ENCODE peak calls at places on chromosome 21, in six cellular contexts. One of them, this sample, is unnamed.

GRCh38 chr21:37367301-37367757 is 756 bp downstream of the DYRK1A start:
- DNase-seq in NAMALWA: no peak
- DNase-seq in stromal cell of bone marrow: no peak
- DNase-seq in activated B cell treated with CpG ODN at 0.5 μM for 24 hours: no peak
- DNase-seq in stimulated activated naive CD8-positive, alpha-beta T cell treated with anti-CD3 and anti-CD28 coated beads, Interleukin-15, Interleukin-2, amounts not matched to agents 100 U/mL and 50 U/mL, for 24 hours: peak
- DNase-seq in HTR-8/SVneo: no peak
- DNase-seq in this sample: no peak

GRCh38 chr21:45558044-45558721 is 15.9 kb upstream of the SLC19A1 start:
- DNase-seq in NAMALWA: no peak
- DNase-seq in activated B cell treated with CpG ODN at 0.5 μM for 24 hours: peak
- DNase-seq in stimulated activated naive CD8-positive, alpha-beta T cell treated with anti-CD3 and anti-CD28 coated beads, Interleukin-15, Interleukin-2, amounts not matched to agents 100 U/mL and 50 U/mL, for 24 hours: no peak
- DNase-seq in stromal cell of bone marrow: no peak
- DNase-seq in HTR-8/SVneo: no peak
- DNase-seq in this sample: no peak

GRCh38 chr21:16522512-16522911 is 792.7 kb downstream of the USP25 start:
- DNase-seq in HTR-8/SVneo: no peak
- DNase-seq in stimulated activated naive CD8-positive, alpha-beta T cell treated with anti-CD3 and anti-CD28 coated beads, Interleukin-15, Interleukin-2, amounts not matched to agents 100 U/mL and 50 U/mL, for 24 hours: no peak
- DNase-seq in activated B cell treated with CpG ODN at 0.5 μM for 24 hours: no peak
- DNase-seq in stromal cell of bone marrow: no peak
- DNase-seq in NAMALWA: no peak
- DNase-seq in this sample: peak

GRCh38 chr21:46065215-46065992 is 32.5 kb upstream of the COL6A2 start:
- DNase-seq in activated B cell treated with CpG ODN at 0.5 μM for 24 hours: no peak
- DNase-seq in NAMALWA: no peak
- DNase-seq in stimulated activated naive CD8-positive, alpha-beta T cell treated with anti-CD3 and anti-CD28 coated beads, Interleukin-15, Interleukin-2, amounts not matched to agents 100 U/mL and 50 U/mL, for 24 hours: peak
- DNase-seq in HTR-8/SVneo: no peak
- DNase-seq in stromal cell of bone marrow: peak
- DNase-seq in this sample: peak

GRCh38 chr21:42331660-42332059 is 16.5 kb upstream of the TFF3 start:
- DNase-seq in HTR-8/SVneo: no peak
- DNase-seq in stimulated activated naive CD8-positive, alpha-beta T cell treated with anti-CD3 and anti-CD28 coated beads, Interleukin-15, Interleukin-2, amounts not matched to agents 100 U/mL and 50 U/mL, for 24 hours: no peak
- DNase-seq in activated B cell treated with CpG ODN at 0.5 μM for 24 hours: no peak
- DNase-seq in stromal cell of bone marrow: no peak
- DNase-seq in NAMALWA: no peak
- DNase-seq in this sample: no peak

GRCh38 chr21:25834376-25834775 is 99.6 kb downstream of the GABPA start:
- DNase-seq in HTR-8/SVneo: no peak
- DNase-seq in stromal cell of bone marrow: no peak
- DNase-seq in NAMALWA: no peak
- DNase-seq in activated B cell treated with CpG ODN at 0.5 μM for 24 hours: no peak
- DNase-seq in stimulated activated naive CD8-positive, alpha-beta T cell treated with anti-CD3 and anti-CD28 coated beads, Interleukin-15, Interleukin-2, amounts not matched to agents 100 U/mL and 50 U/mL, for 24 hours: no peak
- DNase-seq in this sample: peak

GRCh38 chr21:42574234-42575027 is 60.8 kb downstream of the SLC37A1 start:
- DNase-seq in NAMALWA: no peak
- DNase-seq in stimulated activated naive CD8-positive, alpha-beta T cell treated with anti-CD3 and anti-CD28 coated beads, Interleukin-15, Interleukin-2, amounts not matched to agents 100 U/mL and 50 U/mL, for 24 hours: no peak
- DNase-seq in activated B cell treated with CpG ODN at 0.5 μM for 24 hours: no peak
- DNase-seq in stromal cell of bone marrow: no peak
- DNase-seq in HTR-8/SVneo: peak
- DNase-seq in this sample: peak

GRCh38 chr21:46639489-46640386 is 4.3 kb downstream of the PRMT2 start:
- DNase-seq in stromal cell of bone marrow: no peak
- DNase-seq in NAMALWA: no peak
- DNase-seq in activated B cell treated with CpG ODN at 0.5 μM for 24 hours: no peak
- DNase-seq in stimulated activated naive CD8-positive, alpha-beta T cell treated with anti-CD3 and anti-CD28 coated beads, Interleukin-15, Interleukin-2, amounts not matched to agents 100 U/mL and 50 U/mL, for 24 hours: no peak
- DNase-seq in HTR-8/SVneo: peak
- DNase-seq in this sample: peak

GRCh38 chr21:29320021-29320420 is 21.3 kb downstream of the BACH1 start:
- DNase-seq in HTR-8/SVneo: no peak
- DNase-seq in stimulated activated naive CD8-positive, alpha-beta T cell treated with anti-CD3 and anti-CD28 coated beads, Interleukin-15, Interleukin-2, amounts not matched to agents 100 U/mL and 50 U/mL, for 24 hours: no peak
- DNase-seq in stromal cell of bone marrow: no peak
- DNase-seq in NAMALWA: no peak
- DNase-seq in activated B cell treated with CpG ODN at 0.5 μM for 24 hours: no peak
- DNase-seq in this sample: peak

GRCh38 chr21:22965455-22966125 is 1967.4 kb downstream of the NCAM2 start:
- DNase-seq in HTR-8/SVneo: peak
- DNase-seq in NAMALWA: peak
- DNase-seq in activated B cell treated with CpG ODN at 0.5 μM for 24 hours: no peak
- DNase-seq in stromal cell of bone marrow: no peak
- DNase-seq in stimulated activated naive CD8-positive, alpha-beta T cell treated with anti-CD3 and anti-CD28 coated beads, Interleukin-15, Interleukin-2, amounts not matched to agents 100 U/mL and 50 U/mL, for 24 hours: no peak
- DNase-seq in this sample: no peak

GRCh38 chr21:31730687-31731111 is 1.2 kb downstream of the SCAF4 start:
- DNase-seq in stimulated activated naive CD8-positive, alpha-beta T cell treated with anti-CD3 and anti-CD28 coated beads, Interleukin-15, Interleukin-2, amounts not matched to agents 100 U/mL and 50 U/mL, for 24 hours: no peak
- DNase-seq in stromal cell of bone marrow: no peak
- DNase-seq in activated B cell treated with CpG ODN at 0.5 μM for 24 hours: no peak
- DNase-seq in HTR-8/SVneo: no peak
- DNase-seq in NAMALWA: peak
- DNase-seq in this sample: no peak

GRCh38 chr21:32406405-32406804 is 6.1 kb upstream of the EVA1C start:
- DNase-seq in NAMALWA: no peak
- DNase-seq in stromal cell of bone marrow: no peak
- DNase-seq in activated B cell treated with CpG ODN at 0.5 μM for 24 hours: no peak
- DNase-seq in HTR-8/SVneo: no peak
- DNase-seq in stimulated activated naive CD8-positive, alpha-beta T cell treated with anti-CD3 and anti-CD28 coated beads, Interleukin-15, Interleukin-2, amounts not matched to agents 100 U/mL and 50 U/mL, for 24 hours: no peak
- DNase-seq in this sample: no peak

GRCh38 chr21:41927727-41928409 is 25.9 kb downstream of the C2CD2 start:
- DNase-seq in activated B cell treated with CpG ODN at 0.5 μM for 24 hours: no peak
- DNase-seq in NAMALWA: no peak
- DNase-seq in HTR-8/SVneo: no peak
- DNase-seq in stromal cell of bone marrow: no peak
- DNase-seq in stimulated activated naive CD8-positive, alpha-beta T cell treated with anti-CD3 and anti-CD28 coated beads, Interleukin-15, Interleukin-2, amounts not matched to agents 100 U/mL and 50 U/mL, for 24 hours: no peak
- DNase-seq in this sample: no peak

GRCh38 chr21:15850645-15851044 is 120.9 kb downstream of the USP25 start:
- DNase-seq in HTR-8/SVneo: peak
- DNase-seq in stromal cell of bone marrow: peak
- DNase-seq in NAMALWA: no peak
- DNase-seq in activated B cell treated with CpG ODN at 0.5 μM for 24 hours: no peak
- DNase-seq in stimulated activated naive CD8-positive, alpha-beta T cell treated with anti-CD3 and anti-CD28 coated beads, Interleukin-15, Interleukin-2, amounts not matched to agents 100 U/mL and 50 U/mL, for 24 hours: no peak
- DNase-seq in this sample: peak

GRCh38 chr21:14740692-14741091 is 194.6 kb upstream of the SAMSN1 start:
- DNase-seq in stimulated activated naive CD8-positive, alpha-beta T cell treated with anti-CD3 and anti-CD28 coated beads, Interleukin-15, Interleukin-2, amounts not matched to agents 100 U/mL and 50 U/mL, for 24 hours: no peak
- DNase-seq in HTR-8/SVneo: no peak
- DNase-seq in activated B cell treated with CpG ODN at 0.5 μM for 24 hours: no peak
- DNase-seq in NAMALWA: no peak
- DNase-seq in stromal cell of bone marrow: no peak
- DNase-seq in this sample: no peak

GRCh38 chr21:14273736-14274538 is 58.0 kb downstream of the RBM11 start:
- DNase-seq in stromal cell of bone marrow: no peak
- DNase-seq in HTR-8/SVneo: no peak
- DNase-seq in activated B cell treated with CpG ODN at 0.5 μM for 24 hours: no peak
- DNase-seq in NAMALWA: no peak
- DNase-seq in stimulated activated naive CD8-positive, alpha-beta T cell treated with anti-CD3 and anti-CD28 coated beads, Interleukin-15, Interleukin-2, amounts not matched to agents 100 U/mL and 50 U/mL, for 24 hours: no peak
- DNase-seq in this sample: no peak

GRCh38 chr21:41011968-41012367 is 156.0 kb upstream of the BACE2 start:
- DNase-seq in NAMALWA: no peak
- DNase-seq in HTR-8/SVneo: no peak
- DNase-seq in stimulated activated naive CD8-positive, alpha-beta T cell treated with anti-CD3 and anti-CD28 coated beads, Interleukin-15, Interleukin-2, amounts not matched to agents 100 U/mL and 50 U/mL, for 24 hours: no peak
- DNase-seq in activated B cell treated with CpG ODN at 0.5 μM for 24 hours: no peak
- DNase-seq in stromal cell of bone marrow: no peak
- DNase-seq in this sample: no peak

GRCh38 chr21:20998886-20999285 is 677 bp downstream of the NCAM2 start:
- DNase-seq in NAMALWA: no peak
- DNase-seq in activated B cell treated with CpG ODN at 0.5 μM for 24 hours: no peak
- DNase-seq in HTR-8/SVneo: no peak
- DNase-seq in stimulated activated naive CD8-positive, alpha-beta T cell treated with anti-CD3 and anti-CD28 coated beads, Interleukin-15, Interleukin-2, amounts not matched to agents 100 U/mL and 50 U/mL, for 24 hours: no peak
- DNase-seq in stromal cell of bone marrow: no peak
- DNase-seq in this sample: no peak

GRCh38 chr21:33969600-33969999 is 54.0 kb upstream of the ATP5PO start:
- DNase-seq in HTR-8/SVneo: no peak
- DNase-seq in NAMALWA: no peak
- DNase-seq in stimulated activated naive CD8-positive, alpha-beta T cell treated with anti-CD3 and anti-CD28 coated beads, Interleukin-15, Interleukin-2, amounts not matched to agents 100 U/mL and 50 U/mL, for 24 hours: no peak
- DNase-seq in activated B cell treated with CpG ODN at 0.5 μM for 24 hours: no peak
- DNase-seq in stromal cell of bone marrow: no peak
- DNase-seq in this sample: no peak

GRCh38 chr21:46425566-46425965 is 33.1 kb upstream of the DIP2A start:
- DNase-seq in stimulated activated naive CD8-positive, alpha-beta T cell treated with anti-CD3 and anti-CD28 coated beads, Interleukin-15, Interleukin-2, amounts not matched to agents 100 U/mL and 50 U/mL, for 24 hours: peak
- DNase-seq in NAMALWA: no peak
- DNase-seq in HTR-8/SVneo: no peak
- DNase-seq in activated B cell treated with CpG ODN at 0.5 μM for 24 hours: no peak
- DNase-seq in stromal cell of bone marrow: no peak
- DNase-seq in this sample: no peak

GRCh38 chr21:26098758-26099157 is 71.8 kb downstream of the APP start:
- DNase-seq in stromal cell of bone marrow: no peak
- DNase-seq in NAMALWA: no peak
- DNase-seq in stimulated activated naive CD8-positive, alpha-beta T cell treated with anti-CD3 and anti-CD28 coated beads, Interleukin-15, Interleukin-2, amounts not matched to agents 100 U/mL and 50 U/mL, for 24 hours: no peak
- DNase-seq in HTR-8/SVneo: no peak
- DNase-seq in activated B cell treated with CpG ODN at 0.5 μM for 24 hours: no peak
- DNase-seq in this sample: no peak

GRCh38 chr21:36400719-36401118 is 15.5 kb downstream of the CHAF1B start:
- DNase-seq in stimulated activated naive CD8-positive, alpha-beta T cell treated with anti-CD3 and anti-CD28 coated beads, Interleukin-15, Interleukin-2, amounts not matched to agents 100 U/mL and 50 U/mL, for 24 hours: no peak
- DNase-seq in activated B cell treated with CpG ODN at 0.5 μM for 24 hours: no peak
- DNase-seq in stromal cell of bone marrow: no peak
- DNase-seq in HTR-8/SVneo: no peak
- DNase-seq in NAMALWA: no peak
- DNase-seq in this sample: no peak

GRCh38 chr21:34543017-34543416 is 31.0 kb upstream of the KCNE1 start:
- DNase-seq in stromal cell of bone marrow: no peak
- DNase-seq in activated B cell treated with CpG ODN at 0.5 μM for 24 hours: no peak
- DNase-seq in NAMALWA: no peak
- DNase-seq in stimulated activated naive CD8-positive, alpha-beta T cell treated with anti-CD3 and anti-CD28 coated beads, Interleukin-15, Interleukin-2, amounts not matched to agents 100 U/mL and 50 U/mL, for 24 hours: no peak
- DNase-seq in HTR-8/SVneo: no peak
- DNase-seq in this sample: no peak

GRCh38 chr21:29230541-29231275 is 68.0 kb upstream of the BACH1 start:
- DNase-seq in activated B cell treated with CpG ODN at 0.5 μM for 24 hours: no peak
- DNase-seq in stimulated activated naive CD8-positive, alpha-beta T cell treated with anti-CD3 and anti-CD28 coated beads, Interleukin-15, Interleukin-2, amounts not matched to agents 100 U/mL and 50 U/mL, for 24 hours: no peak
- DNase-seq in NAMALWA: no peak
- DNase-seq in HTR-8/SVneo: no peak
- DNase-seq in stromal cell of bone marrow: no peak
- DNase-seq in this sample: peak

GRCh38 chr21:29092102-29092959 is 18.9 kb upstream of the CCT8 start:
- DNase-seq in HTR-8/SVneo: peak
- DNase-seq in stromal cell of bone marrow: no peak
- DNase-seq in NAMALWA: no peak
- DNase-seq in activated B cell treated with CpG ODN at 0.5 μM for 24 hours: no peak
- DNase-seq in stimulated activated naive CD8-positive, alpha-beta T cell treated with anti-CD3 and anti-CD28 coated beads, Interleukin-15, Interleukin-2, amounts not matched to agents 100 U/mL and 50 U/mL, for 24 hours: no peak
- DNase-seq in this sample: peak

GRCh38 chr21:42630626-42631025 is 22.8 kb upstream of the PDE9A start:
- DNase-seq in stimulated activated naive CD8-positive, alpha-beta T cell treated with anti-CD3 and anti-CD28 coated beads, Interleukin-15, Interleukin-2, amounts not matched to agents 100 U/mL and 50 U/mL, for 24 hours: no peak
- DNase-seq in activated B cell treated with CpG ODN at 0.5 μM for 24 hours: no peak
- DNase-seq in HTR-8/SVneo: no peak
- DNase-seq in NAMALWA: no peak
- DNase-seq in stromal cell of bone marrow: no peak
- DNase-seq in this sample: no peak

GRCh38 chr21:15804247-15804985 is 74.6 kb downstream of the USP25 start:
- DNase-seq in NAMALWA: no peak
- DNase-seq in stimulated activated naive CD8-positive, alpha-beta T cell treated with anti-CD3 and anti-CD28 coated beads, Interleukin-15, Interleukin-2, amounts not matched to agents 100 U/mL and 50 U/mL, for 24 hours: no peak
- DNase-seq in activated B cell treated with CpG ODN at 0.5 μM for 24 hours: no peak
- DNase-seq in stromal cell of bone marrow: no peak
- DNase-seq in HTR-8/SVneo: no peak
- DNase-seq in this sample: no peak

GRCh38 chr21:45329261-45330074 is 41.8 kb upstream of the POFUT2 start:
- DNase-seq in NAMALWA: no peak
- DNase-seq in HTR-8/SVneo: peak
- DNase-seq in stromal cell of bone marrow: no peak
- DNase-seq in stimulated activated naive CD8-positive, alpha-beta T cell treated with anti-CD3 and anti-CD28 coated beads, Interleukin-15, Interleukin-2, amounts not matched to agents 100 U/mL and 50 U/mL, for 24 hours: no peak
- DNase-seq in activated B cell treated with CpG ODN at 0.5 μM for 24 hours: no peak
- DNase-seq in this sample: no peak

GRCh38 chr21:44024895-44025353 is 12.8 kb downstream of the TRAPPC10 start:
- DNase-seq in HTR-8/SVneo: no peak
- DNase-seq in stimulated activated naive CD8-positive, alpha-beta T cell treated with anti-CD3 and anti-CD28 coated beads, Interleukin-15, Interleukin-2, amounts not matched to agents 100 U/mL and 50 U/mL, for 24 hours: no peak
- DNase-seq in NAMALWA: no peak
- DNase-seq in stromal cell of bone marrow: peak
- DNase-seq in activated B cell treated with CpG ODN at 0.5 μM for 24 hours: no peak
- DNase-seq in this sample: peak

GRCh38 chr21:43361493-43362296 is 65.2 kb downstream of the SIK1 start:
- DNase-seq in NAMALWA: peak
- DNase-seq in stromal cell of bone marrow: no peak
- DNase-seq in HTR-8/SVneo: no peak
- DNase-seq in activated B cell treated with CpG ODN at 0.5 μM for 24 hours: peak
- DNase-seq in stimulated activated naive CD8-positive, alpha-beta T cell treated with anti-CD3 and anti-CD28 coated beads, Interleukin-15, Interleukin-2, amounts not matched to agents 100 U/mL and 50 U/mL, for 24 hours: peak
- DNase-seq in this sample: peak

GRCh38 chr21:45266518-45267389 is 20.9 kb downstream of the POFUT2 start:
- DNase-seq in stimulated activated naive CD8-positive, alpha-beta T cell treated with anti-CD3 and anti-CD28 coated beads, Interleukin-15, Interleukin-2, amounts not matched to agents 100 U/mL and 50 U/mL, for 24 hours: peak
- DNase-seq in HTR-8/SVneo: no peak
- DNase-seq in NAMALWA: no peak
- DNase-seq in activated B cell treated with CpG ODN at 0.5 μM for 24 hours: peak
- DNase-seq in stromal cell of bone marrow: no peak
- DNase-seq in this sample: no peak

GRCh38 chr21:30443226-30443625 is 3.2 kb downstream of the KRTAP15-1 start:
- DNase-seq in stromal cell of bone marrow: no peak
- DNase-seq in stimulated activated naive CD8-positive, alpha-beta T cell treated with anti-CD3 and anti-CD28 coated beads, Interleukin-15, Interleukin-2, amounts not matched to agents 100 U/mL and 50 U/mL, for 24 hours: no peak
- DNase-seq in HTR-8/SVneo: no peak
- DNase-seq in NAMALWA: no peak
- DNase-seq in activated B cell treated with CpG ODN at 0.5 μM for 24 hours: no peak
- DNase-seq in this sample: no peak

GRCh38 chr21:46596201-46596600 is 8.7 kb downstream of the S100B start:
- DNase-seq in stimulated activated naive CD8-positive, alpha-beta T cell treated with anti-CD3 and anti-CD28 coated beads, Interleukin-15, Interleukin-2, amounts not matched to agents 100 U/mL and 50 U/mL, for 24 hours: no peak
- DNase-seq in activated B cell treated with CpG ODN at 0.5 μM for 24 hours: no peak
- DNase-seq in stromal cell of bone marrow: no peak
- DNase-seq in NAMALWA: no peak
- DNase-seq in HTR-8/SVneo: no peak
- DNase-seq in this sample: no peak